ENCODE peak calls at places on chromosomes 7 and 10, in six cellular contexts. One of them, this sample, is unnamed.

GRCh38 chr7:142009142-142009541 is 13.5 kb downstream of the MGAM start:
- DNase-seq in NCI-H2081: no peak
- DNase-seq in HEK293T: no peak
- DNase-seq in activated T-cell treated with anti-CD3 and anti-CD28 coated beads for 1 hour: no peak
- DNase-seq in activated CD8-positive, alpha-beta T cell treated with anti-CD3 and anti-CD28 coated beads, Interleukin-2, amount 10 ng/mL, durations not matched to agents 7 days and 5 days: no peak
- DNase-seq in CD4-positive, alpha-beta memory T cell: no peak
- DNase-seq in this sample: no peak

GRCh38 chr10:43390333-43390732 is 18.7 kb downstream of the HNRNPF start:
- DNase-seq in NCI-H2081: no peak
- DNase-seq in HEK293T: no peak
- DNase-seq in activated T-cell treated with anti-CD3 and anti-CD28 coated beads for 1 hour: no peak
- DNase-seq in activated CD8-positive, alpha-beta T cell treated with anti-CD3 and anti-CD28 coated beads, Interleukin-2, amount 10 ng/mL, durations not matched to agents 7 days and 5 days: no peak
- DNase-seq in CD4-positive, alpha-beta memory T cell: no peak
- DNase-seq in this sample: no peak

GRCh38 chr10:1476106-1476803 is 261.1 kb downstream of the ADARB2 start:
- DNase-seq in NCI-H2081: no peak
- DNase-seq in HEK293T: no peak
- DNase-seq in activated T-cell treated with anti-CD3 and anti-CD28 coated beads for 1 hour: no peak
- DNase-seq in activated CD8-positive, alpha-beta T cell treated with anti-CD3 and anti-CD28 coated beads, Interleukin-2, amount 10 ng/mL, durations not matched to agents 7 days and 5 days: no peak
- DNase-seq in CD4-positive, alpha-beta memory T cell: no peak
- DNase-seq in this sample: no peak

GRCh38 chr7:138460649-138461607 is 869 bp downstream of the TRIM24 start:
- DNase-seq in NCI-H2081: peak
- DNase-seq in HEK293T: peak
- DNase-seq in activated T-cell treated with anti-CD3 and anti-CD28 coated beads for 1 hour: peak
- DNase-seq in activated CD8-positive, alpha-beta T cell treated with anti-CD3 and anti-CD28 coated beads, Interleukin-2, amount 10 ng/mL, durations not matched to agents 7 days and 5 days: peak
- DNase-seq in CD4-positive, alpha-beta memory T cell: peak
- DNase-seq in this sample: peak

GRCh38 chr10:75776738-75777504 is 345.5 kb downstream of the LRMDA start:
- DNase-seq in NCI-H2081: peak
- DNase-seq in HEK293T: no peak
- DNase-seq in activated T-cell treated with anti-CD3 and anti-CD28 coated beads for 1 hour: no peak
- DNase-seq in activated CD8-positive, alpha-beta T cell treated with anti-CD3 and anti-CD28 coated beads, Interleukin-2, amount 10 ng/mL, durations not matched to agents 7 days and 5 days: no peak
- DNase-seq in CD4-positive, alpha-beta memory T cell: no peak
- DNase-seq in this sample: no peak

GRCh38 chr7:149762610-149763009 is 10.8 kb downstream of the ZNF467 start:
- DNase-seq in NCI-H2081: no peak
- DNase-seq in HEK293T: no peak
- DNase-seq in activated T-cell treated with anti-CD3 and anti-CD28 coated beads for 1 hour: no peak
- DNase-seq in activated CD8-positive, alpha-beta T cell treated with anti-CD3 and anti-CD28 coated beads, Interleukin-2, amount 10 ng/mL, durations not matched to agents 7 days and 5 days: no peak
- DNase-seq in CD4-positive, alpha-beta memory T cell: no peak
- DNase-seq in this sample: no peak

GRCh38 chr10:5633166-5633565 is 33.2 kb downstream of the ASB13 start:
- DNase-seq in NCI-H2081: no peak
- DNase-seq in HEK293T: no peak
- DNase-seq in activated T-cell treated with anti-CD3 and anti-CD28 coated beads for 1 hour: no peak
- DNase-seq in activated CD8-positive, alpha-beta T cell treated with anti-CD3 and anti-CD28 coated beads, Interleukin-2, amount 10 ng/mL, durations not matched to agents 7 days and 5 days: no peak
- DNase-seq in CD4-positive, alpha-beta memory T cell: no peak
- DNase-seq in this sample: no peak

GRCh38 chr7:28062197-28062988 is 118.2 kb downstream of the JAZF1 start:
- DNase-seq in NCI-H2081: peak
- DNase-seq in HEK293T: peak
- DNase-seq in activated T-cell treated with anti-CD3 and anti-CD28 coated beads for 1 hour: peak
- DNase-seq in activated CD8-positive, alpha-beta T cell treated with anti-CD3 and anti-CD28 coated beads, Interleukin-2, amount 10 ng/mL, durations not matched to agents 7 days and 5 days: peak
- DNase-seq in CD4-positive, alpha-beta memory T cell: peak
- DNase-seq in this sample: peak

GRCh38 chr10:114611617-114612016 is 46.5 kb downstream of the ABLIM1 start:
- DNase-seq in NCI-H2081: no peak
- DNase-seq in HEK293T: no peak
- DNase-seq in activated T-cell treated with anti-CD3 and anti-CD28 coated beads for 1 hour: no peak
- DNase-seq in activated CD8-positive, alpha-beta T cell treated with anti-CD3 and anti-CD28 coated beads, Interleukin-2, amount 10 ng/mL, durations not matched to agents 7 days and 5 days: no peak
- DNase-seq in CD4-positive, alpha-beta memory T cell: no peak
- DNase-seq in this sample: no peak

GRCh38 chr10:7363700-7364099 is 47.1 kb downstream of the SFMBT2 start:
- DNase-seq in NCI-H2081: no peak
- DNase-seq in HEK293T: no peak
- DNase-seq in activated T-cell treated with anti-CD3 and anti-CD28 coated beads for 1 hour: no peak
- DNase-seq in activated CD8-positive, alpha-beta T cell treated with anti-CD3 and anti-CD28 coated beads, Interleukin-2, amount 10 ng/mL, durations not matched to agents 7 days and 5 days: no peak
- DNase-seq in CD4-positive, alpha-beta memory T cell: no peak
- DNase-seq in this sample: no peak

GRCh38 chr10:34049887-34050286 is 715.4 kb upstream of the NRP1 start:
- DNase-seq in NCI-H2081: no peak
- DNase-seq in HEK293T: no peak
- DNase-seq in activated T-cell treated with anti-CD3 and anti-CD28 coated beads for 1 hour: no peak
- DNase-seq in activated CD8-positive, alpha-beta T cell treated with anti-CD3 and anti-CD28 coated beads, Interleukin-2, amount 10 ng/mL, durations not matched to agents 7 days and 5 days: no peak
- DNase-seq in CD4-positive, alpha-beta memory T cell: no peak
- DNase-seq in this sample: peak

GRCh38 chr7:36291387-36292316 is 98.0 kb upstream of the ANLN start:
- DNase-seq in NCI-H2081: peak
- DNase-seq in HEK293T: peak
- DNase-seq in activated T-cell treated with anti-CD3 and anti-CD28 coated beads for 1 hour: peak
- DNase-seq in activated CD8-positive, alpha-beta T cell treated with anti-CD3 and anti-CD28 coated beads, Interleukin-2, amount 10 ng/mL, durations not matched to agents 7 days and 5 days: peak
- DNase-seq in CD4-positive, alpha-beta memory T cell: peak
- DNase-seq in this sample: peak

GRCh38 chr7:39741942-39742623 is 118.7 kb downstream of the RALA start:
- DNase-seq in NCI-H2081: no peak
- DNase-seq in HEK293T: peak
- DNase-seq in activated T-cell treated with anti-CD3 and anti-CD28 coated beads for 1 hour: peak
- DNase-seq in activated CD8-positive, alpha-beta T cell treated with anti-CD3 and anti-CD28 coated beads, Interleukin-2, amount 10 ng/mL, durations not matched to agents 7 days and 5 days: peak
- DNase-seq in CD4-positive, alpha-beta memory T cell: peak
- DNase-seq in this sample: peak

GRCh38 chr10:60646966-60647796 is 131.1 kb upstream of the CDK1 start:
- DNase-seq in NCI-H2081: peak
- DNase-seq in HEK293T: peak
- DNase-seq in activated T-cell treated with anti-CD3 and anti-CD28 coated beads for 1 hour: no peak
- DNase-seq in activated CD8-positive, alpha-beta T cell treated with anti-CD3 and anti-CD28 coated beads, Interleukin-2, amount 10 ng/mL, durations not matched to agents 7 days and 5 days: peak
- DNase-seq in CD4-positive, alpha-beta memory T cell: peak
- DNase-seq in this sample: peak

GRCh38 chr10:29703276-29703675 is 68.5 kb upstream of the SVIL start:
- DNase-seq in NCI-H2081: no peak
- DNase-seq in HEK293T: no peak
- DNase-seq in activated T-cell treated with anti-CD3 and anti-CD28 coated beads for 1 hour: no peak
- DNase-seq in activated CD8-positive, alpha-beta T cell treated with anti-CD3 and anti-CD28 coated beads, Interleukin-2, amount 10 ng/mL, durations not matched to agents 7 days and 5 days: no peak
- DNase-seq in CD4-positive, alpha-beta memory T cell: no peak
- DNase-seq in this sample: no peak

GRCh38 chr10:11468126-11468742 is 143.2 kb downstream of the USP6NL start:
- DNase-seq in NCI-H2081: no peak
- DNase-seq in HEK293T: no peak
- DNase-seq in activated T-cell treated with anti-CD3 and anti-CD28 coated beads for 1 hour: no peak
- DNase-seq in activated CD8-positive, alpha-beta T cell treated with anti-CD3 and anti-CD28 coated beads, Interleukin-2, amount 10 ng/mL, durations not matched to agents 7 days and 5 days: peak
- DNase-seq in CD4-positive, alpha-beta memory T cell: no peak
- DNase-seq in this sample: peak

GRCh38 chr7:142804715-142805114 is 33.9 kb downstream of the PRSS2 start:
- DNase-seq in NCI-H2081: no peak
- DNase-seq in HEK293T: no peak
- DNase-seq in activated T-cell treated with anti-CD3 and anti-CD28 coated beads for 1 hour: no peak
- DNase-seq in activated CD8-positive, alpha-beta T cell treated with anti-CD3 and anti-CD28 coated beads, Interleukin-2, amount 10 ng/mL, durations not matched to agents 7 days and 5 days: peak
- DNase-seq in CD4-positive, alpha-beta memory T cell: peak
- DNase-seq in this sample: no peak

GRCh38 chr10:116765549-116766162 is 23.3 kb upstream of the HSPA12A start:
- DNase-seq in NCI-H2081: no peak
- DNase-seq in HEK293T: peak
- DNase-seq in activated T-cell treated with anti-CD3 and anti-CD28 coated beads for 1 hour: peak
- DNase-seq in activated CD8-positive, alpha-beta T cell treated with anti-CD3 and anti-CD28 coated beads, Interleukin-2, amount 10 ng/mL, durations not matched to agents 7 days and 5 days: peak
- DNase-seq in CD4-positive, alpha-beta memory T cell: no peak
- DNase-seq in this sample: no peak

This sample was measured in myocyte.